ENCODE peak calls at places on chromosomes 5 and 9, in eight cellular contexts. One of them, this sample, is unnamed.

GRCh38 chr9:125238127-125238914 is 2.8 kb downstream of the HSPA5 start:
- DNase-seq in GM10248: no peak
- DNase-seq in activated naive CD8-positive, alpha-beta T cell treated with anti-CD3 and anti-CD28 coated beads for 36 hours: no peak
- DNase-seq in activated CD4-positive, CD25-positive, alpha-beta regulatory T cell treated with anti-CD3 and anti-CD28 coated beads, Interleukin-2, amount 50 U/mL, for 16 hours: no peak
- DNase-seq in T1000: no peak
- DNase-seq in GM12865: no peak
- DNase-seq in activated T-helper 1 cell treated with Interleukin-2 at 50 U/mL for 16 hours: no peak
- DNase-seq in HAP-1: no peak
- DNase-seq in this sample: no peak

GRCh38 chr5:139640432-139641115 is 7.6 kb upstream of the CXXC5 start:
- DNase-seq in GM10248: no peak
- DNase-seq in activated naive CD8-positive, alpha-beta T cell treated with anti-CD3 and anti-CD28 coated beads for 36 hours: no peak
- DNase-seq in activated CD4-positive, CD25-positive, alpha-beta regulatory T cell treated with anti-CD3 and anti-CD28 coated beads, Interleukin-2, amount 50 U/mL, for 16 hours: no peak
- DNase-seq in T1000: no peak
- DNase-seq in GM12865: no peak
- DNase-seq in activated T-helper 1 cell treated with Interleukin-2 at 50 U/mL for 16 hours: no peak
- DNase-seq in HAP-1: no peak
- DNase-seq in this sample: no peak

GRCh38 chr5:115396698-115397097 is 100.2 kb upstream of the CCDC112 start:
- DNase-seq in GM10248: no peak
- DNase-seq in activated naive CD8-positive, alpha-beta T cell treated with anti-CD3 and anti-CD28 coated beads for 36 hours: no peak
- DNase-seq in activated CD4-positive, CD25-positive, alpha-beta regulatory T cell treated with anti-CD3 and anti-CD28 coated beads, Interleukin-2, amount 50 U/mL, for 16 hours: no peak
- DNase-seq in T1000: no peak
- DNase-seq in GM12865: no peak
- DNase-seq in activated T-helper 1 cell treated with Interleukin-2 at 50 U/mL for 16 hours: no peak
- DNase-seq in HAP-1: no peak
- DNase-seq in this sample: no peak

GRCh38 chr9:673264-673965 is 168.1 kb upstream of the DMRT1 start:
- DNase-seq in GM10248: no peak
- DNase-seq in activated naive CD8-positive, alpha-beta T cell treated with anti-CD3 and anti-CD28 coated beads for 36 hours: no peak
- DNase-seq in activated CD4-positive, CD25-positive, alpha-beta regulatory T cell treated with anti-CD3 and anti-CD28 coated beads, Interleukin-2, amount 50 U/mL, for 16 hours: no peak
- DNase-seq in T1000: no peak
- DNase-seq in GM12865: no peak
- DNase-seq in activated T-helper 1 cell treated with Interleukin-2 at 50 U/mL for 16 hours: no peak
- DNase-seq in HAP-1: no peak
- DNase-seq in this sample: no peak

GRCh38 chr5:91443028-91443427 is 59.9 kb upstream of the ARRDC3 start:
- DNase-seq in GM10248: no peak
- DNase-seq in activated naive CD8-positive, alpha-beta T cell treated with anti-CD3 and anti-CD28 coated beads for 36 hours: no peak
- DNase-seq in activated CD4-positive, CD25-positive, alpha-beta regulatory T cell treated with anti-CD3 and anti-CD28 coated beads, Interleukin-2, amount 50 U/mL, for 16 hours: no peak
- DNase-seq in T1000: no peak
- DNase-seq in GM12865: no peak
- DNase-seq in activated T-helper 1 cell treated with Interleukin-2 at 50 U/mL for 16 hours: no peak
- DNase-seq in HAP-1: no peak
- DNase-seq in this sample: no peak

GRCh38 chr5:157761690-157762611 is 18.4 kb downstream of the LSM11 start:
- DNase-seq in GM10248: peak
- DNase-seq in activated naive CD8-positive, alpha-beta T cell treated with anti-CD3 and anti-CD28 coated beads for 36 hours: no peak
- DNase-seq in activated CD4-positive, CD25-positive, alpha-beta regulatory T cell treated with anti-CD3 and anti-CD28 coated beads, Interleukin-2, amount 50 U/mL, for 16 hours: no peak
- DNase-seq in T1000: no peak
- DNase-seq in GM12865: peak
- DNase-seq in activated T-helper 1 cell treated with Interleukin-2 at 50 U/mL for 16 hours: no peak
- DNase-seq in HAP-1: peak
- DNase-seq in this sample: peak

GRCh38 chr9:70510157-70510770 is 95.8 kb upstream of the KLF9 start:
- DNase-seq in GM10248: peak
- DNase-seq in activated naive CD8-positive, alpha-beta T cell treated with anti-CD3 and anti-CD28 coated beads for 36 hours: peak
- DNase-seq in activated CD4-positive, CD25-positive, alpha-beta regulatory T cell treated with anti-CD3 and anti-CD28 coated beads, Interleukin-2, amount 50 U/mL, for 16 hours: no peak
- DNase-seq in T1000: no peak
- DNase-seq in GM12865: peak
- DNase-seq in activated T-helper 1 cell treated with Interleukin-2 at 50 U/mL for 16 hours: no peak
- DNase-seq in HAP-1: no peak
- DNase-seq in this sample: no peak

GRCh38 chr5:86074297-86074696 is 543.4 kb upstream of the COX7C start:
- DNase-seq in GM10248: no peak
- DNase-seq in activated naive CD8-positive, alpha-beta T cell treated with anti-CD3 and anti-CD28 coated beads for 36 hours: no peak
- DNase-seq in activated CD4-positive, CD25-positive, alpha-beta regulatory T cell treated with anti-CD3 and anti-CD28 coated beads, Interleukin-2, amount 50 U/mL, for 16 hours: no peak
- DNase-seq in T1000: no peak
- DNase-seq in GM12865: no peak
- DNase-seq in activated T-helper 1 cell treated with Interleukin-2 at 50 U/mL for 16 hours: no peak
- DNase-seq in HAP-1: no peak
- DNase-seq in this sample: no peak

GRCh38 chr5:80711938-80712337 is 57.2 kb upstream of the DHFR start:
- DNase-seq in GM10248: peak
- DNase-seq in activated naive CD8-positive, alpha-beta T cell treated with anti-CD3 and anti-CD28 coated beads for 36 hours: no peak
- DNase-seq in activated CD4-positive, CD25-positive, alpha-beta regulatory T cell treated with anti-CD3 and anti-CD28 coated beads, Interleukin-2, amount 50 U/mL, for 16 hours: no peak
- DNase-seq in T1000: no peak
- DNase-seq in GM12865: peak
- DNase-seq in activated T-helper 1 cell treated with Interleukin-2 at 50 U/mL for 16 hours: no peak
- DNase-seq in HAP-1: peak
- DNase-seq in this sample: no peak

GRCh38 chr9:34958411-34958982 is 412 bp downstream of the PHF24 start:
- DNase-seq in GM10248: no peak
- DNase-seq in activated naive CD8-positive, alpha-beta T cell treated with anti-CD3 and anti-CD28 coated beads for 36 hours: no peak
- DNase-seq in activated CD4-positive, CD25-positive, alpha-beta regulatory T cell treated with anti-CD3 and anti-CD28 coated beads, Interleukin-2, amount 50 U/mL, for 16 hours: no peak
- DNase-seq in T1000: no peak
- DNase-seq in GM12865: no peak
- DNase-seq in activated T-helper 1 cell treated with Interleukin-2 at 50 U/mL for 16 hours: no peak
- DNase-seq in HAP-1: no peak
- DNase-seq in this sample: no peak

GRCh38 chr9:5438301-5439162 is 807 bp upstream of the PLGRKT start:
- DNase-seq in GM10248: peak
- DNase-seq in activated naive CD8-positive, alpha-beta T cell treated with anti-CD3 and anti-CD28 coated beads for 36 hours: peak
- DNase-seq in activated CD4-positive, CD25-positive, alpha-beta regulatory T cell treated with anti-CD3 and anti-CD28 coated beads, Interleukin-2, amount 50 U/mL, for 16 hours: no peak
- DNase-seq in T1000: no peak
- DNase-seq in GM12865: peak
- DNase-seq in activated T-helper 1 cell treated with Interleukin-2 at 50 U/mL for 16 hours: no peak
- DNase-seq in HAP-1: no peak
- DNase-seq in this sample: peak

GRCh38 chr9:127763918-127764384 is 14.5 kb downstream of the SH2D3C start:
- DNase-seq in GM10248: peak
- DNase-seq in activated naive CD8-positive, alpha-beta T cell treated with anti-CD3 and anti-CD28 coated beads for 36 hours: no peak
- DNase-seq in activated CD4-positive, CD25-positive, alpha-beta regulatory T cell treated with anti-CD3 and anti-CD28 coated beads, Interleukin-2, amount 50 U/mL, for 16 hours: no peak
- DNase-seq in T1000: no peak
- DNase-seq in GM12865: peak
- DNase-seq in activated T-helper 1 cell treated with Interleukin-2 at 50 U/mL for 16 hours: no peak
- DNase-seq in HAP-1: no peak
- DNase-seq in this sample: no peak

GRCh38 chr9:81623778-81624177 is 65.6 kb downstream of the TLE1 start:
- DNase-seq in GM10248: no peak
- DNase-seq in activated naive CD8-positive, alpha-beta T cell treated with anti-CD3 and anti-CD28 coated beads for 36 hours: no peak
- DNase-seq in activated CD4-positive, CD25-positive, alpha-beta regulatory T cell treated with anti-CD3 and anti-CD28 coated beads, Interleukin-2, amount 50 U/mL, for 16 hours: no peak
- DNase-seq in T1000: no peak
- DNase-seq in GM12865: no peak
- DNase-seq in activated T-helper 1 cell treated with Interleukin-2 at 50 U/mL for 16 hours: no peak
- DNase-seq in HAP-1: no peak
- DNase-seq in this sample: no peak

GRCh38 chr9:68963416-68963815 is 50.5 kb downstream of the PRKACG start:
- DNase-seq in GM10248: no peak
- DNase-seq in activated naive CD8-positive, alpha-beta T cell treated with anti-CD3 and anti-CD28 coated beads for 36 hours: no peak
- DNase-seq in activated CD4-positive, CD25-positive, alpha-beta regulatory T cell treated with anti-CD3 and anti-CD28 coated beads, Interleukin-2, amount 50 U/mL, for 16 hours: no peak
- DNase-seq in T1000: no peak
- DNase-seq in GM12865: no peak
- DNase-seq in activated T-helper 1 cell treated with Interleukin-2 at 50 U/mL for 16 hours: no peak
- DNase-seq in HAP-1: no peak
- DNase-seq in this sample: no peak

GRCh38 chr5:54397420-54397819 is 58.1 kb upstream of the HSPB3 start:
- DNase-seq in GM10248: no peak
- DNase-seq in activated naive CD8-positive, alpha-beta T cell treated with anti-CD3 and anti-CD28 coated beads for 36 hours: no peak
- DNase-seq in activated CD4-positive, CD25-positive, alpha-beta regulatory T cell treated with anti-CD3 and anti-CD28 coated beads, Interleukin-2, amount 50 U/mL, for 16 hours: no peak
- DNase-seq in T1000: no peak
- DNase-seq in GM12865: no peak
- DNase-seq in activated T-helper 1 cell treated with Interleukin-2 at 50 U/mL for 16 hours: no peak
- DNase-seq in HAP-1: no peak
- DNase-seq in this sample: no peak

This sample was measured in T follicular helper cell.